ENCODE peak calls at places on chromosomes 2 and 18, in seven cellular contexts. One of them, this sample, is unnamed.

GRCh38 chr2:126950499-126950898 is 51.8 kb downstream of the TEX51 start:
- DNase-seq in uterus: no peak
- DNase-seq in T-cell: no peak
- DNase-seq in NCI-H1417: no peak
- DNase-seq in T-helper 2 cell: no peak
- DNase-seq in iris pigment epithelial cell: no peak
- DNase-seq in GM13977: no peak
- DNase-seq in this sample: no peak

GRCh38 chr2:100422320-100422719 is 4.9 kb upstream of the CHST10 start:
- DNase-seq in GM13977: no peak
- DNase-seq in T-cell: no peak
- DNase-seq in T-helper 2 cell: no peak
- DNase-seq in iris pigment epithelial cell: peak; percentile 58
- DNase-seq in uterus: no peak
- DNase-seq in NCI-H1417: peak; percentile 12
- DNase-seq in this sample: peak; percentile 41

GRCh38 chr2:134773372-134774073 is 54.7 kb upstream of the TMEM163 start:
- DNase-seq in T-cell: no peak
- DNase-seq in T-helper 2 cell: no peak
- DNase-seq in uterus: no peak
- DNase-seq in NCI-H1417: no peak
- DNase-seq in iris pigment epithelial cell: no peak
- DNase-seq in GM13977: no peak
- DNase-seq in this sample: no peak

GRCh38 chr2:174337337-174338154 is 2.8 kb downstream of the SP9 start:
- DNase-seq in NCI-H1417: peak; percentile 30
- DNase-seq in T-helper 2 cell: peak; percentile 73
- DNase-seq in uterus: no peak
- DNase-seq in T-cell: peak; percentile 16
- DNase-seq in iris pigment epithelial cell: no peak
- DNase-seq in GM13977: peak; percentile 65
- DNase-seq in this sample: no peak

GRCh38 chr2:240799183-240799740 is 20.8 kb downstream of the KIF1A start:
- DNase-seq in NCI-H1417: no peak
- DNase-seq in uterus: no peak
- DNase-seq in iris pigment epithelial cell: no peak
- DNase-seq in GM13977: no peak
- DNase-seq in T-cell: no peak
- DNase-seq in T-helper 2 cell: no peak
- DNase-seq in this sample: no peak

GRCh38 chr2:44572196-44572900 is 210.6 kb downstream of the CAMKMT start:
- DNase-seq in iris pigment epithelial cell: peak; percentile 50
- DNase-seq in uterus: no peak
- DNase-seq in GM13977: no peak
- DNase-seq in NCI-H1417: no peak
- DNase-seq in T-cell: no peak
- DNase-seq in T-helper 2 cell: peak; percentile 26
- DNase-seq in this sample: peak; percentile 41

GRCh38 chr18:60347526-60348045 is 25.0 kb downstream of the MC4R start:
- DNase-seq in T-helper 2 cell: no peak
- DNase-seq in iris pigment epithelial cell: peak; percentile 1
- DNase-seq in uterus: no peak
- DNase-seq in NCI-H1417: no peak
- DNase-seq in GM13977: no peak
- DNase-seq in T-cell: no peak
- DNase-seq in this sample: no peak

GRCh38 chr2:210195066-210195852 is 24.1 kb upstream of the KANSL1L start:
- DNase-seq in T-helper 2 cell: peak; percentile 47
- DNase-seq in NCI-H1417: peak; percentile 19
- DNase-seq in uterus: no peak
- DNase-seq in iris pigment epithelial cell: peak; percentile 57
- DNase-seq in GM13977: peak; percentile 18
- DNase-seq in T-cell: no peak
- DNase-seq in this sample: peak; percentile 62

GRCh38 chr2:143451622-143452021 is 322.4 kb downstream of the ARHGAP15 start:
- DNase-seq in T-cell: no peak
- DNase-seq in iris pigment epithelial cell: peak; percentile 46
- DNase-seq in NCI-H1417: no peak
- DNase-seq in GM13977: peak; percentile 3
- DNase-seq in uterus: no peak
- DNase-seq in T-helper 2 cell: no peak
- DNase-seq in this sample: peak; percentile 78

GRCh38 chr18:58231930-58232329 is 187.9 kb downstream of the NEDD4L start:
- DNase-seq in GM13977: peak; percentile 27
- DNase-seq in iris pigment epithelial cell: no peak
- DNase-seq in uterus: no peak
- DNase-seq in T-cell: no peak
- DNase-seq in NCI-H1417: no peak
- DNase-seq in T-helper 2 cell: peak; percentile 14
- DNase-seq in this sample: peak; percentile 48

GRCh38 chr2:133171396-133172004 is 396.8 kb downstream of the NCKAP5 start:
- DNase-seq in T-helper 2 cell: peak; percentile 18
- DNase-seq in NCI-H1417: peak; percentile 1
- DNase-seq in uterus: no peak
- DNase-seq in GM13977: peak; percentile 22
- DNase-seq in T-cell: no peak
- DNase-seq in iris pigment epithelial cell: peak; percentile 66
- DNase-seq in this sample: peak; percentile 64

GRCh38 chr2:53964237-53964952 is 6.4 kb downstream of the PSME4 start:
- DNase-seq in T-helper 2 cell: peak; percentile 66
- DNase-seq in uterus: no peak
- DNase-seq in GM13977: no peak
- DNase-seq in iris pigment epithelial cell: peak; percentile 24
- DNase-seq in T-cell: no peak
- DNase-seq in NCI-H1417: no peak
- DNase-seq in this sample: no peak

GRCh38 chr2:86274265-86274917 is 63.0 kb downstream of the REEP1 start:
- DNase-seq in GM13977: peak; percentile 50
- DNase-seq in uterus: no peak
- DNase-seq in iris pigment epithelial cell: peak; percentile 84
- DNase-seq in NCI-H1417: no peak
- DNase-seq in T-cell: no peak
- DNase-seq in T-helper 2 cell: peak; percentile 36
- DNase-seq in this sample: peak; percentile 76

GRCh38 chr2:4662161-4662779 is 958.9 kb downstream of the DCDC2C start:
- DNase-seq in NCI-H1417: no peak
- DNase-seq in T-cell: no peak
- DNase-seq in T-helper 2 cell: no peak
- DNase-seq in GM13977: no peak
- DNase-seq in uterus: no peak
- DNase-seq in iris pigment epithelial cell: no peak
- DNase-seq in this sample: no peak

GRCh38 chr2:104528101-104528500 is 325.8 kb upstream of the POU3F3 start:
- DNase-seq in iris pigment epithelial cell: no peak
- DNase-seq in NCI-H1417: no peak
- DNase-seq in uterus: no peak
- DNase-seq in T-cell: no peak
- DNase-seq in GM13977: no peak
- DNase-seq in T-helper 2 cell: no peak
- DNase-seq in this sample: no peak

GRCh38 chr2:128376241-128377041 is 57.8 kb upstream of the HS6ST1 start:
- DNase-seq in GM13977: no peak
- DNase-seq in T-helper 2 cell: no peak
- DNase-seq in NCI-H1417: no peak
- DNase-seq in T-cell: no peak
- DNase-seq in uterus: peak; percentile 17
- DNase-seq in iris pigment epithelial cell: no peak
- DNase-seq in this sample: no peak

GRCh38 chr18:58359226-58360019 is 269.5 kb downstream of the ALPK2 start:
- DNase-seq in T-cell: no peak
- DNase-seq in iris pigment epithelial cell: peak; percentile 68
- DNase-seq in GM13977: no peak
- DNase-seq in T-helper 2 cell: no peak
- DNase-seq in uterus: no peak
- DNase-seq in NCI-H1417: no peak
- DNase-seq in this sample: peak; percentile 33

GRCh38 chr2:113167115-113167932 is 6.4 kb upstream of the PSD4 start:
- DNase-seq in T-helper 2 cell: peak; percentile 79
- DNase-seq in uterus: no peak
- DNase-seq in NCI-H1417: peak; percentile 32
- DNase-seq in iris pigment epithelial cell: no peak
- DNase-seq in T-cell: no peak
- DNase-seq in GM13977: no peak
- DNase-seq in this sample: no peak

GRCh38 chr18:12839526-12840196 is 44.4 kb downstream of the PTPN2 start:
- DNase-seq in GM13977: peak; percentile 70
- DNase-seq in uterus: no peak
- DNase-seq in T-helper 2 cell: peak; percentile 96
- DNase-seq in iris pigment epithelial cell: peak; percentile 78
- DNase-seq in NCI-H1417: no peak
- DNase-seq in T-cell: no peak
- DNase-seq in this sample: peak; percentile 23

GRCh38 chr2:239425496-239426098 is 24.8 kb upstream of the HDAC4 start:
- DNase-seq in iris pigment epithelial cell: no peak
- DNase-seq in NCI-H1417: no peak
- DNase-seq in GM13977: no peak
- DNase-seq in T-helper 2 cell: no peak
- DNase-seq in uterus: no peak
- DNase-seq in T-cell: no peak
- DNase-seq in this sample: no peak

GRCh38 chr2:218017211-218018053 is 14.6 kb upstream of the TNS1 start:
- DNase-seq in NCI-H1417: no peak
- DNase-seq in T-helper 2 cell: no peak
- DNase-seq in GM13977: no peak
- DNase-seq in T-cell: no peak
- DNase-seq in iris pigment epithelial cell: no peak
- DNase-seq in uterus: no peak
- DNase-seq in this sample: no peak

GRCh38 chr2:9205963-9206948 is at the start of gene ASAP2:
- DNase-seq in GM13977: peak; percentile 82
- DNase-seq in NCI-H1417: peak; percentile 89
- DNase-seq in uterus: peak; percentile 79
- DNase-seq in iris pigment epithelial cell: peak; percentile 75
- DNase-seq in T-helper 2 cell: peak; percentile 40
- DNase-seq in T-cell: no peak
- DNase-seq in this sample: peak; percentile 77

GRCh38 chr2:213959589-213959988 is 451.3 kb upstream of the VWC2L start:
- DNase-seq in T-helper 2 cell: no peak
- DNase-seq in GM13977: no peak
- DNase-seq in T-cell: no peak
- DNase-seq in uterus: no peak
- DNase-seq in NCI-H1417: no peak
- DNase-seq in iris pigment epithelial cell: no peak
- DNase-seq in this sample: no peak

GRCh38 chr2:169509230-169509917 is at the start of gene KLHL41:
- DNase-seq in T-helper 2 cell: no peak
- DNase-seq in GM13977: no peak
- DNase-seq in T-cell: no peak
- DNase-seq in NCI-H1417: no peak
- DNase-seq in iris pigment epithelial cell: peak; percentile 63
- DNase-seq in uterus: no peak
- DNase-seq in this sample: peak; percentile 85

GRCh38 chr2:48450256-48450655 is 79.7 kb upstream of the STON1 start:
- DNase-seq in NCI-H1417: no peak
- DNase-seq in uterus: no peak
- DNase-seq in GM13977: no peak
- DNase-seq in iris pigment epithelial cell: no peak
- DNase-seq in T-helper 2 cell: no peak
- DNase-seq in T-cell: no peak
- DNase-seq in this sample: no peak

GRCh38 chr2:118530976-118531375 is 316.5 kb downstream of the EN1 start:
- DNase-seq in uterus: no peak
- DNase-seq in iris pigment epithelial cell: peak; percentile 15
- DNase-seq in GM13977: no peak
- DNase-seq in NCI-H1417: no peak
- DNase-seq in T-cell: no peak
- DNase-seq in T-helper 2 cell: no peak
- DNase-seq in this sample: no peak

GRCh38 chr18:55546873-55547704 is 40.9 kb downstream of the TCF4 start:
- DNase-seq in uterus: peak; percentile 39
- DNase-seq in iris pigment epithelial cell: peak; percentile 78
- DNase-seq in NCI-H1417: no peak
- DNase-seq in GM13977: no peak
- DNase-seq in T-cell: no peak
- DNase-seq in T-helper 2 cell: no peak
- DNase-seq in this sample: peak; percentile 8

GRCh38 chr2:151973901-151974199 is 125.0 kb downstream of the CACNB4 start:
- DNase-seq in T-cell: no peak
- DNase-seq in iris pigment epithelial cell: peak; percentile 34
- DNase-seq in GM13977: no peak
- DNase-seq in uterus: peak; percentile 27
- DNase-seq in T-helper 2 cell: peak; percentile 6
- DNase-seq in NCI-H1417: peak; percentile 70
- DNase-seq in this sample: peak; percentile 1

GRCh38 chr18:49980869-49981268 is 167.5 kb upstream of the ACAA2 start:
- DNase-seq in T-helper 2 cell: no peak
- DNase-seq in uterus: no peak
- DNase-seq in NCI-H1417: no peak
- DNase-seq in T-cell: no peak
- DNase-seq in iris pigment epithelial cell: no peak
- DNase-seq in GM13977: no peak
- DNase-seq in this sample: no peak

GRCh38 chr2:20620271-20620681 is 30.6 kb downstream of the HS1BP3 start:
- DNase-seq in GM13977: no peak
- DNase-seq in T-helper 2 cell: no peak
- DNase-seq in iris pigment epithelial cell: no peak
- DNase-seq in NCI-H1417: no peak
- DNase-seq in uterus: peak; percentile 28
- DNase-seq in T-cell: no peak
- DNase-seq in this sample: no peak

GRCh38 chr2:171227066-171227782 is 66.5 kb upstream of the TLK1 start:
- DNase-seq in GM13977: no peak
- DNase-seq in T-cell: no peak
- DNase-seq in uterus: no peak
- DNase-seq in T-helper 2 cell: no peak
- DNase-seq in NCI-H1417: no peak
- DNase-seq in iris pigment epithelial cell: no peak
- DNase-seq in this sample: no peak

GRCh38 chr2:205556841-205557539 is 125.3 kb upstream of the NRP2 start:
- DNase-seq in T-cell: no peak
- DNase-seq in uterus: no peak
- DNase-seq in iris pigment epithelial cell: no peak
- DNase-seq in GM13977: no peak
- DNase-seq in T-helper 2 cell: no peak
- DNase-seq in NCI-H1417: no peak
- DNase-seq in this sample: no peak

GRCh38 chr2:44751754-44752479 is 189.6 kb upstream of the SIX3 start:
- DNase-seq in T-cell: no peak
- DNase-seq in iris pigment epithelial cell: no peak
- DNase-seq in NCI-H1417: no peak
- DNase-seq in uterus: no peak
- DNase-seq in GM13977: no peak
- DNase-seq in T-helper 2 cell: peak; percentile 46
- DNase-seq in this sample: no peak

GRCh38 chr2:105325389-105325963 is 4.1 kb downstream of the TGFBRAP1 start:
- DNase-seq in iris pigment epithelial cell: peak; percentile 83
- DNase-seq in GM13977: no peak
- DNase-seq in uterus: no peak
- DNase-seq in T-cell: no peak
- DNase-seq in T-helper 2 cell: no peak
- DNase-seq in NCI-H1417: no peak
- DNase-seq in this sample: peak; percentile 77

GRCh38 chr2:172552547-172553291 is 3.2 kb upstream of the PDK1 start:
- DNase-seq in T-cell: no peak
- DNase-seq in iris pigment epithelial cell: peak; percentile 94
- DNase-seq in T-helper 2 cell: no peak
- DNase-seq in NCI-H1417: no peak
- DNase-seq in uterus: no peak
- DNase-seq in GM13977: no peak
- DNase-seq in this sample: peak; percentile 86

GRCh38 chr2:36650031-36650430 is 46.5 kb upstream of the VIT start:
- DNase-seq in T-helper 2 cell: peak; percentile 19
- DNase-seq in NCI-H1417: no peak
- DNase-seq in GM13977: peak; percentile 23
- DNase-seq in uterus: no peak
- DNase-seq in T-cell: no peak
- DNase-seq in iris pigment epithelial cell: peak; percentile 87
- DNase-seq in this sample: peak; percentile 87

This sample was measured in HCEC 1CT.